ENCODE peak calls at places on chromosomes 7 and 10, in six cellular contexts. One of them, this sample, is unnamed.

GRCh38 chr7:150971242-150972048 is 6.7 kb downstream of the KCNH2 start:
- DNase-seq in WTC11: no peak
- DNase-seq in AG04449: no peak
- DNase-seq in progenitor cell of endocrine pancreas: no peak
- DNase-seq in lung: no peak
- DNase-seq in Calu3: no peak
- DNase-seq in this sample: no peak

GRCh38 chr10:122254831-122255230 is 16.3 kb upstream of the BTBD16 start:
- DNase-seq in WTC11: no peak
- DNase-seq in AG04449: no peak
- DNase-seq in progenitor cell of endocrine pancreas: no peak
- DNase-seq in lung: no peak
- DNase-seq in Calu3: no peak
- DNase-seq in this sample: no peak

GRCh38 chr7:956031-956430 is 1.6 kb upstream of the ADAP1 start:
- DNase-seq in WTC11: peak
- DNase-seq in AG04449: no peak
- DNase-seq in progenitor cell of endocrine pancreas: no peak
- DNase-seq in lung: no peak
- DNase-seq in Calu3: no peak
- DNase-seq in this sample: no peak

GRCh38 chr10:113484487-113484886 is 68.4 kb upstream of the HABP2 start:
- DNase-seq in WTC11: no peak
- DNase-seq in AG04449: no peak
- DNase-seq in progenitor cell of endocrine pancreas: no peak
- DNase-seq in lung: no peak
- DNase-seq in Calu3: no peak
- DNase-seq in this sample: no peak

GRCh38 chr7:50202052-50202555 is 102.4 kb upstream of the IKZF1 start:
- DNase-seq in WTC11: no peak
- DNase-seq in AG04449: no peak
- DNase-seq in progenitor cell of endocrine pancreas: no peak
- DNase-seq in lung: no peak
- DNase-seq in Calu3: no peak
- DNase-seq in this sample: no peak

GRCh38 chr7:2505401-2505800 is 14.2 kb upstream of the LFNG start:
- DNase-seq in WTC11: no peak
- DNase-seq in AG04449: no peak
- DNase-seq in progenitor cell of endocrine pancreas: no peak
- DNase-seq in lung: no peak
- DNase-seq in Calu3: no peak
- DNase-seq in this sample: no peak

GRCh38 chr7:29538322-29538874 is 25.2 kb upstream of the PRR15 start:
- DNase-seq in WTC11: peak
- DNase-seq in AG04449: no peak
- DNase-seq in progenitor cell of endocrine pancreas: no peak
- DNase-seq in lung: no peak
- DNase-seq in Calu3: no peak
- DNase-seq in this sample: no peak

GRCh38 chr10:72223743-72224101 is 7.6 kb upstream of the ASCC1 start:
- DNase-seq in WTC11: no peak
- DNase-seq in AG04449: no peak
- DNase-seq in progenitor cell of endocrine pancreas: no peak
- DNase-seq in lung: no peak
- DNase-seq in Calu3: no peak
- DNase-seq in this sample: no peak

GRCh38 chr7:108418941-108419340 is 37.3 kb downstream of the NRCAM start:
- DNase-seq in WTC11: no peak
- DNase-seq in AG04449: no peak
- DNase-seq in progenitor cell of endocrine pancreas: no peak
- DNase-seq in lung: no peak
- DNase-seq in Calu3: no peak
- DNase-seq in this sample: no peak

GRCh38 chr7:130912086-130912909 is 178.3 kb upstream of the KLF14 start:
- DNase-seq in WTC11: no peak
- DNase-seq in AG04449: no peak
- DNase-seq in progenitor cell of endocrine pancreas: no peak
- DNase-seq in lung: no peak
- DNase-seq in Calu3: no peak
- DNase-seq in this sample: no peak

GRCh38 chr7:127751723-127752448 is 99.9 kb downstream of the SND1 start:
- DNase-seq in WTC11: no peak
- DNase-seq in AG04449: no peak
- DNase-seq in progenitor cell of endocrine pancreas: no peak
- DNase-seq in lung: no peak
- DNase-seq in Calu3: no peak
- DNase-seq in this sample: no peak

GRCh38 chr10:5268743-5269142 is 72.1 kb downstream of the AKR1C4 start:
- DNase-seq in WTC11: no peak
- DNase-seq in AG04449: no peak
- DNase-seq in progenitor cell of endocrine pancreas: no peak
- DNase-seq in lung: no peak
- DNase-seq in Calu3: no peak
- DNase-seq in this sample: no peak
- TF ChIP-seq CTCF in WTC11: no peak
- TF ChIP-seq CTCF in AG04449: no peak
- TF ChIP-seq CTCF in progenitor cell of endocrine pancreas: no peak
- TF ChIP-seq CTCF in lung: no peak
- TF ChIP-seq CTCF in Calu3: no peak
- TF ChIP-seq CTCF in this sample: no peak

DNA sequence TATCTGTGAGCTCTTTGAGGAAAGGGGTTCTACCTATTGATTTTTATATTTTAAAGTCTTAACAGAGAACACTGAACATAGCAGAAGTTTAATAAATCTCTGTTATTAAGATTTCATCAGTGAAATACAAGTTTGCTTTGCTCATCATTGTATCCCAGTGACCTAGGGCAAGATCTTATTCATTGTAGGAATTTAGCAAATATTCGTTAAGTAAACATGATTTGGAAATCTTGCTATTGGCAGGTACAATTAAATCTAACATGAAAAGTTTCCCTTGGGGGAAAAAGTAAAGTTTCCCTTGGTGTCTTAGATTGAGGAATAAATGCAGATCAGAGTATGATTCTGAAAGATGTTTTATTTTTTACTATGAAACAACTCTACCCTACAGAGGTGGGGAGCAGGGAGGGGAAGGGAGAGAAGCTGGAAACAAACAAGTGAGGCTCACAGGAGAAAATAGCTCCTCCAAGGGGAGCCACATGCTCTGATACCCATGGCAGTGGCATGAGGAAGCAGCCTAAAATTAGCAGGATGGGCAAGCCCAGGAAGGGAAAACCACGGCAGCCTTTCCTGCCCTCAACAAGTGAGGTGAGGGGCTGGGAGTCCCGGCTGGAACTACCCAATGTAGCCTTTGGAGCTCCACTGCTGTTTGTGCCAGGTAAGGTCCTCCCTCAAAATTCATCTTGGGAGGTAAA is 12.4 kb upstream of the HERC4 start:
- DNase-seq in WTC11: no peak
- DNase-seq in AG04449: no peak
- DNase-seq in progenitor cell of endocrine pancreas: no peak
- DNase-seq in lung: no peak
- DNase-seq in Calu3: peak
- DNase-seq in this sample: no peak
- TF ChIP-seq CTCF in WTC11: no peak
- TF ChIP-seq CTCF in AG04449: no peak
- TF ChIP-seq CTCF in progenitor cell of endocrine pancreas: no peak
- TF ChIP-seq CTCF in lung: no peak
- TF ChIP-seq CTCF in Calu3: no peak
- TF ChIP-seq CTCF in this sample: no peak

GRCh38 chr7:148289630-148290029 is 300.9 kb upstream of the C7orf33 start:
- DNase-seq in WTC11: no peak
- DNase-seq in AG04449: no peak
- DNase-seq in progenitor cell of endocrine pancreas: no peak
- DNase-seq in lung: no peak
- DNase-seq in Calu3: no peak
- DNase-seq in this sample: no peak
- TF ChIP-seq CTCF in WTC11: no peak
- TF ChIP-seq CTCF in AG04449: no peak
- TF ChIP-seq CTCF in progenitor cell of endocrine pancreas: no peak
- TF ChIP-seq CTCF in lung: no peak
- TF ChIP-seq CTCF in Calu3: no peak
- TF ChIP-seq CTCF in this sample: no peak

DNA sequence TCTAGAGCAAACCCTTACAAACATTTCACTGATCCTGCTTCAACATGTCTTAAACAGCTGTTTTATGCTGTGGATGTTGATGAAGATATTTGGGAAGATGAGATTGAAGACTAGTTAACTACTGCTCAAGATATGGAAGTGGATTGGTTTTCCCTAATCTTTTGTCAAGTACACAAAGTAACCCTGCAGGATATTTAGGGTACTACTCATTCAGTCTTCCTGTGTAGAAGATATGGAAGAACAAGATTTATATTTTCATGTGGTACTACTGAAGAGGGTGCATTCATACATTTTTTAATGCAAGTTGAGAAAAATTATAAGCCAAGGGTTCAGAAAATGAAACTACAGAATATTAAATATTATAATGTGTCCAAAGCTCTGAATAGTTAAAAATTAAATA is 18.3 kb upstream of the TMEM140 start:
- DNase-seq in WTC11: no peak
- DNase-seq in AG04449: no peak
- DNase-seq in progenitor cell of endocrine pancreas: no peak
- DNase-seq in lung: no peak
- DNase-seq in Calu3: no peak
- DNase-seq in this sample: no peak
- TF ChIP-seq CTCF in WTC11: no peak
- TF ChIP-seq CTCF in AG04449: no peak
- TF ChIP-seq CTCF in progenitor cell of endocrine pancreas: no peak
- TF ChIP-seq CTCF in lung: no peak
- TF ChIP-seq CTCF in Calu3: no peak
- TF ChIP-seq CTCF in this sample: no peak

This sample was measured in colonic mucosa.